ENCODE peak calls at places on chromosomes 11 and 22, in six cellular contexts. One of them, this sample, is unnamed.

GRCh38 chr11:2376751-2377451 is at the start of gene CD81:
- DNase-seq in hepatocyte: peak; percentile 82
- DNase-seq in HepG2: no peak
- DNase-seq in astrocyte of the cerebellum: no peak
- DNase-seq in GM23248: peak; percentile 71
- DNase-seq in fibroblast of lung: no peak
- DNase-seq in this sample: no peak

GRCh38 chr11:59510917-59511589 is at the start of gene OR4D9:
- DNase-seq in hepatocyte: no peak
- DNase-seq in HepG2: no peak
- DNase-seq in astrocyte of the cerebellum: no peak
- DNase-seq in GM23248: no peak
- DNase-seq in fibroblast of lung: no peak
- DNase-seq in this sample: no peak

GRCh38 chr11:110497204-110497987 is 67.6 kb downstream of the FDX1 start:
- DNase-seq in hepatocyte: no peak
- DNase-seq in HepG2: no peak
- DNase-seq in astrocyte of the cerebellum: no peak
- DNase-seq in GM23248: no peak
- DNase-seq in fibroblast of lung: no peak
- DNase-seq in this sample: no peak

GRCh38 chr22:43157874-43158546 is 6.7 kb downstream of the TSPO start:
- DNase-seq in hepatocyte: no peak
- DNase-seq in HepG2: no peak
- DNase-seq in astrocyte of the cerebellum: no peak
- DNase-seq in GM23248: no peak
- DNase-seq in fibroblast of lung: no peak
- DNase-seq in this sample: no peak

GRCh38 chr22:20904008-20904979 is 12.9 kb upstream of the CRKL start:
- DNase-seq in hepatocyte: peak; percentile 66
- DNase-seq in HepG2: peak; percentile 67
- DNase-seq in astrocyte of the cerebellum: peak; percentile 59
- DNase-seq in GM23248: peak; percentile 99
- DNase-seq in fibroblast of lung: peak; percentile 96
- DNase-seq in this sample: no peak

GRCh38 chr11:63922673-63923192 is 5.8 kb upstream of the RCOR2 start:
- DNase-seq in hepatocyte: no peak
- DNase-seq in HepG2: no peak
- DNase-seq in astrocyte of the cerebellum: no peak
- DNase-seq in GM23248: no peak
- DNase-seq in fibroblast of lung: no peak
- DNase-seq in this sample: no peak

GRCh38 chr11:125951731-125952130 is 5.9 kb downstream of the VSIG10L2 start:
- DNase-seq in hepatocyte: no peak
- DNase-seq in HepG2: no peak
- DNase-seq in astrocyte of the cerebellum: no peak
- DNase-seq in GM23248: no peak
- DNase-seq in fibroblast of lung: no peak
- DNase-seq in this sample: no peak

GRCh38 chr22:50467773-50468440 is 6.9 kb downstream of the SBF1 start:
- DNase-seq in hepatocyte: no peak
- DNase-seq in HepG2: no peak
- DNase-seq in astrocyte of the cerebellum: no peak
- DNase-seq in GM23248: no peak
- DNase-seq in fibroblast of lung: no peak
- DNase-seq in this sample: no peak

GRCh38 chr11:119108151-119108856 is 1.2 kb downstream of the C2CD2L start:
- DNase-seq in hepatocyte: peak; percentile 43
- DNase-seq in HepG2: peak; percentile 73
- DNase-seq in astrocyte of the cerebellum: no peak
- DNase-seq in GM23248: peak; percentile 37
- DNase-seq in fibroblast of lung: no peak
- DNase-seq in this sample: no peak

GRCh38 chr11:12253843-12254281 is 123.5 kb upstream of the PARVA start:
- DNase-seq in hepatocyte: peak; percentile 76
- DNase-seq in HepG2: peak; percentile 47
- DNase-seq in astrocyte of the cerebellum: no peak
- DNase-seq in GM23248: no peak
- DNase-seq in fibroblast of lung: no peak
- DNase-seq in this sample: no peak

GRCh38 chr11:62588966-62589637 is 2.2 kb downstream of the TUT1 start:
- DNase-seq in hepatocyte: no peak
- DNase-seq in HepG2: no peak
- DNase-seq in astrocyte of the cerebellum: no peak
- DNase-seq in GM23248: peak; percentile 66
- DNase-seq in fibroblast of lung: no peak
- DNase-seq in this sample: no peak

DNA sequence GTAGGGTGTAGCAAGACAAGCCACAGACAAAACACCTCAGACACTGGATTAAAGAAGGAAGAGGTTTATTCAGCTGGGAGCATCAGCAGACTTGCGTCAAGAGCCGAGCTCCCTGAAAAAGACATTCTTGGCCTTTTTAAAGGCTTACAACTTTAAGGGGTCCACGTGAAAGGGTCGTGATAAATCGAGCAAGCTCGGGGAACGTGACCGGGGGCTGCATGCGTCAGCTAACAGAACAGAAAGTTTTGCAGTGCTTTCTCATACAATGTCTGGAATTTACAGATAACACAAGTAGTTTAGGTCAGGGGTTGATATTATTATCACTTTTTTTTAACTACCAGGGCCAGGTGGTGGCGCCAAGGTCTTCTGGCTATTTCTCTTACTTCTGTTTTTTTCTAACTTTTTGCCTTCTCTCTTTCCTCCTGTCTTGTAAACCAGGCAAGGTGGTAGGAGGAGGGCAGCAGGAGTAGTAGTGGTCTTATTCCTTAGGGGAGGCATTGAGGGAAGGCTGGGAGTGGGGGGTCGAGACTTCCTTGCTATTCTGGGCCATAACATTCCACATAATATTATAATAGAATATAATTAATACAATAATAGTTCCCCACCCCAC is 631 bp upstream of the ALDH3B1 start:
- DNase-seq in hepatocyte: no peak
- DNase-seq in HepG2: no peak
- DNase-seq in astrocyte of the cerebellum: no peak
- DNase-seq in GM23248: peak; percentile 56
- DNase-seq in fibroblast of lung: peak; percentile 38
- DNase-seq in this sample: no peak
- H3K4me3 ChIP-seq in hepatocyte: no peak overlapping the region
- H3K4me3 ChIP-seq in HepG2: peak overlapping the region; percentile 53
- H3K4me3 ChIP-seq in astrocyte of the cerebellum: no peak overlapping the region
- H3K4me3 ChIP-seq in GM23248: peak overlapping the region; percentile 80
- H3K4me3 ChIP-seq in fibroblast of lung: peak overlapping the region; percentile 62
- H3K4me3 ChIP-seq in this sample: no peak overlapping the region

GRCh38 chr22:49077036-49077393 is 750.7 kb downstream of the BRD1 start:
- DNase-seq in hepatocyte: no peak
- DNase-seq in HepG2: no peak
- DNase-seq in astrocyte of the cerebellum: no peak
- DNase-seq in GM23248: no peak
- DNase-seq in fibroblast of lung: no peak
- DNase-seq in this sample: no peak
- H3K4me3 ChIP-seq in hepatocyte: no peak overlapping the region
- H3K4me3 ChIP-seq in HepG2: no peak overlapping the region
- H3K4me3 ChIP-seq in astrocyte of the cerebellum: no peak overlapping the region
- H3K4me3 ChIP-seq in GM23248: no peak overlapping the region
- H3K4me3 ChIP-seq in fibroblast of lung: no peak overlapping the region
- H3K4me3 ChIP-seq in this sample: no peak overlapping the region

DNA sequence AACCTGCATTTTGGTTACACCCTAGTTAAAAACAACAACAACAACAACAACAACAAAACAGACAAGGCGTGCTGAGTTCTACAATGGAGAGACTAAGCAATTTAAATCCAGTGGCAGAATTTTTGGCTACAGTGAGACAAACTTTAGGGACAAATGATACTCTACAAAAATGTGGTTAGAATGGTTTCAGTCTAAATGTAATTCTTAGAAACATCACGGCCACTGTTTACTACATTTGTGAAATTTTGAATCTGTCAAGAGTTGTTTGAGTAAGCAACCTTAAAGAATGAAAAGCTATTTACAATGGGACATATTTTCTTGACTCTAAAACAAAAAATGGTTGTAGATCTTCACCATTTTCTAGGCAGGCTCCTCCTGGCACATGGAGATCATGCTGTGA is 259.4 kb downstream of the SWAP70 start:
- DNase-seq in hepatocyte: no peak
- DNase-seq in HepG2: no peak
- DNase-seq in astrocyte of the cerebellum: no peak
- DNase-seq in GM23248: no peak
- DNase-seq in fibroblast of lung: no peak
- DNase-seq in this sample: no peak
- H3K4me3 ChIP-seq in hepatocyte: no peak overlapping the region
- H3K4me3 ChIP-seq in HepG2: no peak overlapping the region
- H3K4me3 ChIP-seq in astrocyte of the cerebellum: no peak overlapping the region
- H3K4me3 ChIP-seq in GM23248: no peak overlapping the region
- H3K4me3 ChIP-seq in fibroblast of lung: no peak overlapping the region
- H3K4me3 ChIP-seq in this sample: no peak overlapping the region

GRCh38 chr11:65609236-65609635 is 4.8 kb downstream of the MAP3K11 start:
- DNase-seq in hepatocyte: no peak
- DNase-seq in HepG2: no peak
- DNase-seq in astrocyte of the cerebellum: no peak
- DNase-seq in GM23248: peak; percentile 46
- DNase-seq in fibroblast of lung: peak; percentile 17
- DNase-seq in this sample: no peak

GRCh38 chr11:65609711-65610110 is 4.3 kb downstream of the MAP3K11 start:
- DNase-seq in hepatocyte: no peak
- DNase-seq in HepG2: no peak
- DNase-seq in astrocyte of the cerebellum: no peak
- DNase-seq in GM23248: no peak
- DNase-seq in fibroblast of lung: no peak
- DNase-seq in this sample: no peak

GRCh38 chr11:65611758-65612603 is 2.0 kb downstream of the MAP3K11 start:
- DNase-seq in hepatocyte: no peak
- DNase-seq in HepG2: no peak
- DNase-seq in astrocyte of the cerebellum: no peak
- DNase-seq in GM23248: peak; percentile 33
- DNase-seq in fibroblast of lung: peak; percentile 27
- DNase-seq in this sample: no peak

GRCh38 chr11:65612691-65613090 is 1.3 kb downstream of the MAP3K11 start:
- DNase-seq in hepatocyte: no peak
- DNase-seq in HepG2: no peak
- DNase-seq in astrocyte of the cerebellum: no peak
- DNase-seq in GM23248: no peak
- DNase-seq in fibroblast of lung: no peak
- DNase-seq in this sample: no peak

DNA sequence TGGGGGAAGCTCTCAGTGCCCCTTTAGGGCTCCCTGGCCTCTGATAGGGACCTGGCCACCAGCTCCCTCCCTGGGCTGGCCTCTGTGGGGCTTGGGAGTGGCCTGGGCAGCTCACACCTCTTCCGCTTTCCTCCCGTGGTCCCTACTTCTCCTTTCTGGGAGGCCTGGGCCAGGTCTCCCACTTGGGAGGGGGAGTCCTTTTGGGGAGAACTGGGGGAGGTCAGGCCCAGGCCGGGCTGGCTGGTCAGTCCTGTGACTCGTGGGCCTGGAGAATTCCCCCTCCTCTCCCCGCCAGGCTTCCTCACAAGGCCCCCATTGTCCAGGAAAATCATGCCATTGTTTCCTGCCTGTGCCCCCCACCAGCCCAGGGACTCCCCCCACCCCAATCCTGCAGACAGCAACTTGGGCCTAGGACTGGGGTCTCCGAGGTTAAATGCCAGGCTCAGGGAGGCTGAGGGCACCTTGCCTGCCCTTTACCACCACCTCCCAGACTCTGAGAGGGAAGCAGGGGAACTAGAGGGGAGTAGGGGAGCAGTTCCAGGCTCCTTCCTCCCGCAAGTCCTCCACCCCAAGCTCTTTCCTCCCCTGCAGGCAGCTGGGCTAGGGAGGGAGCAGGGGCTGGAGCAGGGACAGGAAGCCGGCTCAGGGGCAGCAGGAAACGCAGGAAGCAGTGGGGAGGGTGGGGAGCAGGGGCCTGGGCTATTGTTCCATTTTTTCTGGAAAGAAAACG is 2.8 kb downstream of the MAP3K11 start:
- DNase-seq in hepatocyte: no peak
- DNase-seq in HepG2: no peak
- DNase-seq in astrocyte of the cerebellum: no peak
- DNase-seq in GM23248: no peak
- DNase-seq in fibroblast of lung: no peak
- DNase-seq in this sample: no peak
- H3K4me3 ChIP-seq in hepatocyte: no peak overlapping the region
- H3K4me3 ChIP-seq in HepG2: peak overlapping the region; percentile 94
- H3K4me3 ChIP-seq in astrocyte of the cerebellum: peak overlapping the region; percentile 87
- H3K4me3 ChIP-seq in GM23248: no peak overlapping the region
- H3K4me3 ChIP-seq in fibroblast of lung: peak overlapping the region; percentile 23
- H3K4me3 ChIP-seq in this sample: no peak overlapping the region

GRCh38 chr11:95469268-95469667 is 238.3 kb upstream of the SESN3 start:
- DNase-seq in hepatocyte: no peak
- DNase-seq in HepG2: no peak
- DNase-seq in astrocyte of the cerebellum: no peak
- DNase-seq in GM23248: peak; percentile 39
- DNase-seq in fibroblast of lung: no peak
- DNase-seq in this sample: no peak

GRCh38 chr11:95461858-95462257 is 230.9 kb upstream of the SESN3 start:
- DNase-seq in hepatocyte: no peak
- DNase-seq in HepG2: no peak
- DNase-seq in astrocyte of the cerebellum: no peak
- DNase-seq in GM23248: no peak
- DNase-seq in fibroblast of lung: no peak
- DNase-seq in this sample: no peak

GRCh38 chr11:95465887-95466286 is 234.9 kb upstream of the SESN3 start:
- DNase-seq in hepatocyte: no peak
- DNase-seq in HepG2: no peak
- DNase-seq in astrocyte of the cerebellum: no peak
- DNase-seq in GM23248: no peak
- DNase-seq in fibroblast of lung: no peak
- DNase-seq in this sample: no peak

GRCh38 chr11:95461348-95461747 is 230.3 kb upstream of the SESN3 start:
- DNase-seq in hepatocyte: no peak
- DNase-seq in HepG2: no peak
- DNase-seq in astrocyte of the cerebellum: no peak
- DNase-seq in GM23248: no peak
- DNase-seq in fibroblast of lung: no peak
- DNase-seq in this sample: no peak

DNA sequence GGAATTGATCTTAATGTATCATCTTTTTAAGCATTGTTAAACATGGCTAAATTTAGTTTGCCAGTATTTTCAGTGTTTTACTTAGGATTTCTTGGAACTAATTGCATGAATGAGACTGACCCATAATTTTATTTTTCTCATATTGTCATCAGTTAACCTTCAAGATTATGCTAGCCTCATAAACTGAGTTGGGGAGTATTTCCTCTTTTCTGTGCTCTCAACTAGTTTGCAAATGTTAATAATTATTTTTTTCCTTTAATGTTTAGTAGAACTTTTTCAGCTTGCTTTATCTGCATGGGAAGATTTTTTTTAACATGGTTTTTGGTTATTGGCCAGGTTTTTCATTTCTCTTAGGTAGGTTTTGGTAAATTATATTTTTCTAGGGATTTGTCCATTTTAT is 235.4 kb upstream of the SESN3 start:
- DNase-seq in hepatocyte: no peak
- DNase-seq in HepG2: no peak
- DNase-seq in astrocyte of the cerebellum: no peak
- DNase-seq in GM23248: no peak
- DNase-seq in fibroblast of lung: no peak
- DNase-seq in this sample: no peak
- H3K4me3 ChIP-seq in hepatocyte: no peak overlapping the region
- H3K4me3 ChIP-seq in HepG2: no peak overlapping the region
- H3K4me3 ChIP-seq in astrocyte of the cerebellum: no peak overlapping the region
- H3K4me3 ChIP-seq in GM23248: no peak overlapping the region
- H3K4me3 ChIP-seq in fibroblast of lung: no peak overlapping the region
- H3K4me3 ChIP-seq in this sample: no peak overlapping the region

DNA sequence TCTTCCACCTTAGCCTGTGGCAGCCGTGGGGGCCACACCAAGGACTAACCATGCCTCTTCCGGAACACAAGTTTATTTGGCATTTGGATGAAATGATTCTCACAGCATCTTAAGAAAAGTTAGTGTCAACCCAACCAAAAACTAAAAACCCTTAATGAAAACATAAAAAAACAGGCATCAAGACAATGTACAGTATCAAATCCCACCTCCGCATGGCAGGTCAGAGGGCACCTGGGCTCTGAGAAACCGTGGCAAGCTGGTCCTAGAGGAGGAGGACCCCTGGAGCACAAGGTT is 86.0 kb downstream of the DGCR2 start:
- DNase-seq in hepatocyte: no peak
- DNase-seq in HepG2: no peak
- DNase-seq in astrocyte of the cerebellum: no peak
- DNase-seq in GM23248: no peak
- DNase-seq in fibroblast of lung: no peak
- DNase-seq in this sample: no peak
- H3K4me3 ChIP-seq in hepatocyte: no peak overlapping the region
- H3K4me3 ChIP-seq in HepG2: no peak overlapping the region
- H3K4me3 ChIP-seq in astrocyte of the cerebellum: no peak overlapping the region
- H3K4me3 ChIP-seq in GM23248: no peak overlapping the region
- H3K4me3 ChIP-seq in fibroblast of lung: no peak overlapping the region
- H3K4me3 ChIP-seq in this sample: no peak overlapping the region